ENCODE peak calls at places on chromosomes 16 and 17, in seven cellular contexts. N, J, A, B, O, I and E are unnamed samples.

GRCh38 chr17:75478508-75478907 is 22.1 kb downstream of the TMEM94 start:
- DNase-seq in N (no peak), J (peak), A (no peak), B (no peak), O (no peak), I (no peak), E (no peak)

GRCh38 chr16:79563919-79564318 is 36.6 kb downstream of the MAF start:
- DNase-seq in N (no peak), J (peak), A (no peak), B (no peak), O (no peak), I (no peak), E (no peak)

GRCh38 chr16:5905935-5906334 is 808.3 kb upstream of the EEF2KMT start:
- DNase-seq in N (no peak), J (no peak), A (no peak), B (no peak), O (no peak), I (no peak), E (peak)

GRCh38 chr17:49815761-49816281 is 27.3 kb downstream of the KAT7 start:
- DNase-seq in N (no peak), J (peak), A (no peak), B (no peak), O (no peak), I (no peak), E (peak)

GRCh38 chr16:72908362-72908838 is 139.5 kb downstream of the ZFHX3 start:
- DNase-seq in N (peak), J (no peak), A (peak), B (no peak), O (no peak), I (no peak), E (peak)

GRCh38 chr17:74601944-74602572 is 10.0 kb upstream of the CD300LD start:
- DNase-seq in N (no peak), J (peak), A (no peak), B (no peak), O (no peak), I (peak), E (peak)

GRCh38 chr16:82629441-82630027 is 2.8 kb downstream of the CDH13 start:
- DNase-seq in N (no peak), J (peak), A (no peak), B (peak), O (no peak), I (no peak), E (peak)

GRCh38 chr17:80053102-80053501 is 16.7 kb downstream of the CCDC40 start:
- DNase-seq in N (no peak), J (no peak), A (no peak), B (no peak), O (no peak), I (no peak), E (no peak)

GRCh38 chr17:59878624-59879023 is 14.1 kb downstream of the TUBD1 start:
- DNase-seq in N (no peak), J (no peak), A (no peak), B (no peak), O (no peak), I (no peak), E (no peak)

GRCh38 chr17:66240630-66241029 is 11.4 kb upstream of the APOH start:
- DNase-seq in N (no peak), J (no peak), A (no peak), B (no peak), O (no peak), I (no peak), E (peak)

GRCh38 chr16:66714659-66715307 is 18.2 kb upstream of the CMTM4 start:
- DNase-seq in N (no peak), J (no peak), A (no peak), B (no peak), O (no peak), I (no peak), E (peak)

GRCh38 chr17:79424471-79425185 is 186.2 kb downstream of the RBFOX3 start:
- DNase-seq in N (no peak), J (no peak), A (no peak), B (no peak), O (no peak), I (no peak), E (no peak)

GRCh38 chr17:10798332-10798749 is 5.6 kb downstream of the TMEM238L start:
- DNase-seq in N (no peak), J (no peak), A (no peak), B (no peak), O (no peak), I (no peak), E (no peak)

GRCh38 chr17:2181206-2181983 is 122.2 kb downstream of the SMG6 start:
- DNase-seq in N (peak), J (peak), A (peak), B (no peak), O (no peak), I (no peak), E (no peak)

GRCh38 chr17:40321502-40322416 is 12.8 kb downstream of the RARA start:
- DNase-seq in N (peak), J (no peak), A (peak), B (no peak), O (no peak), I (no peak), E (no peak)

GRCh38 chr16:86772671-86773338 is 194.5 kb downstream of the FOXL1 start:
- DNase-seq in N (peak), J (no peak), A (no peak), B (no peak), O (no peak), I (no peak), E (peak)

GRCh38 chr17:18932360-18933055 is 19.5 kb upstream of the SLC5A10 start:
- DNase-seq in N (no peak), J (no peak), A (no peak), B (no peak), O (peak), I (no peak), E (no peak)

GRCh38 chr17:57949649-57950048 is 5.6 kb downstream of the CUEDC1 start:
- DNase-seq in N (peak), J (no peak), A (peak), B (no peak), O (no peak), I (no peak), E (peak)

GRCh38 chr17:14245002-14245401 is 8.3 kb upstream of the CDRT15 start:
- DNase-seq in N (no peak), J (peak), A (no peak), B (no peak), O (no peak), I (no peak), E (no peak)

GRCh38 chr16:75188832-75189477 is 18.0 kb downstream of the CTRB2 start:
- DNase-seq in N (no peak), J (no peak), A (no peak), B (no peak), O (no peak), I (no peak), E (peak)

GRCh38 chr16:75048546-75048945 is 49.7 kb downstream of the ZNRF1 start:
- DNase-seq in N (no peak), J (no peak), A (no peak), B (no peak), O (no peak), I (no peak), E (no peak)

GRCh38 chr17:77604301-77605031 is 354.0 kb upstream of the TNRC6C start:
- DNase-seq in N (no peak), J (no peak), A (no peak), B (no peak), O (no peak), I (no peak), E (no peak)

GRCh38 chr17:34235389-34236028 is 19.6 kb upstream of the CCL2 start:
- DNase-seq in N (peak), J (no peak), A (peak), B (peak), O (no peak), I (no peak), E (no peak)

GRCh38 chr17:42121066-42121769 is at the start of gene KAT2A:
- DNase-seq in N (peak), J (peak), A (peak), B (peak), O (peak), I (no peak), E (peak)

GRCh38 chr17:6508519-6509294 is 47.6 kb downstream of the PITPNM3 start:
- DNase-seq in N (no peak), J (no peak), A (no peak), B (no peak), O (no peak), I (no peak), E (no peak)

GRCh38 chr17:27832851-27833250 is 32.5 kb upstream of the NOS2 start:
- DNase-seq in N (no peak), J (no peak), A (no peak), B (no peak), O (no peak), I (no peak), E (no peak)

GRCh38 chr17:15918661-15919259 is 26.2 kb upstream of the ADORA2B start:
- DNase-seq in N (no peak), J (no peak), A (no peak), B (no peak), O (no peak), I (no peak), E (no peak)

GRCh38 chr16:85611455-85612190 is 1.5 kb upstream of the GSE1 start:
- DNase-seq in N (peak), J (peak), A (peak), B (peak), O (peak), I (peak), E (peak)

GRCh38 chr17:65022751-65023421 is 33.7 kb downstream of the GNA13 start:
- DNase-seq in N (no peak), J (no peak), A (no peak), B (no peak), O (no peak), I (no peak), E (peak)

GRCh38 chr17:56715613-56716357 is 117.9 kb downstream of the C17orf67 start:
- DNase-seq in N (peak), J (peak), A (peak), B (peak), O (peak), I (peak), E (peak)

GRCh38 chr17:49201481-49201927 is 8.9 kb downstream of the GNGT2 start:
- DNase-seq in N (no peak), J (no peak), A (no peak), B (no peak), O (no peak), I (no peak), E (peak)

GRCh38 chr16:54847609-54848008 is 83.1 kb upstream of the IRX5 start:
- DNase-seq in N (no peak), J (no peak), A (no peak), B (no peak), O (no peak), I (no peak), E (no peak)

GRCh38 chr17:31841850-31842415 is 17.1 kb downstream of the COPRS start:
- DNase-seq in N (no peak), J (no peak), A (no peak), B (no peak), O (no peak), I (no peak), E (no peak)

GRCh38 chr17:31843382-31843780 is 15.7 kb downstream of the COPRS start:
- DNase-seq in N (no peak), J (no peak), A (no peak), B (no peak), O (no peak), I (no peak), E (no peak)

GRCh38 chr17:31838641-31839225 is 20.3 kb downstream of the COPRS start:
- DNase-seq in N (no peak), J (no peak), A (no peak), B (no peak), O (no peak), I (no peak), E (no peak)

GRCh38 chr17:31842416-31843381 is 16.3 kb downstream of the COPRS start:
- DNase-seq in N (peak), J (peak), A (peak), B (peak), O (peak), I (peak), E (peak)
- H3K4me3 ChIP-seq in N (peak), J (no peak), A (peak), B (no peak), O (peak), I (peak), E (peak)

DNA sequence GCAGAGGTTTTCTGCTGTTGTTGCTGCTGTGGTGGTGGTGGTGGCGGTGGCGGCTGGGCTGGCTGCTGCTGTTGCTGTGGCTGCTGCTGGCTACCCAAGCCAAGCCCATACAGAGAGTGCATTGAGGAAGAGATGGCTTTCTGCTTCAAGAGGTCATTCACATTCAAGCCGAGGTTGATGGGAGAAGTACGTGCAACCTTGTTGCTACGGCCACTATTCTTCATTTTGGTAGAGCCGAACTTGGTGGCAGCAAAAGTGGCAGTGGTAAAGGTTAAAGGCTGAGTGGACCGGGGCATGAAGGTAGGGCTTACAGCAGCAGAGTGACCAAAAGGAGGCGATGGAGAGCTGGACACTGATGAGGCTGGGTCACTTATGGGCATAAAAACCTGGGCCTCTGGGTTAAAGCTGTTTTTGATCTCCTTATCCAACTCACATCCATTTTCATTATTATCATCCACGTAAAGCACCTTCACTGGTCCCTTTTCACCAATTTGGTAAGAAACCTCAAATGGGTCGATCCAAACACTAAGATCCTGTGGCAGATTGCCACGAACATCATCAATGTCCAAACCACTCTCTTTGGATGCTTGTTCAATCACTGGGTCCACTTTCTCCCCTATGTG is 2.8 kb downstream of the TOB1 start:
- DNase-seq in N (no peak), J (peak), A (peak), B (no peak), O (no peak), I (no peak), E (peak)
- H3K4me3 ChIP-seq in N (peak), J (no peak), A (peak), B (peak), O (peak), I (peak), E (peak)

GRCh38 chr17:802901-803881 is 21.0 kb downstream of the MRM3 start:
- DNase-seq in N (peak), J (no peak), A (no peak), B (no peak), O (no peak), I (no peak), E (no peak)
- H3K4me3 ChIP-seq in N (no peak), J (no peak), A (no peak), B (no peak), O (no peak), I (no peak), E (no peak)

DNA sequence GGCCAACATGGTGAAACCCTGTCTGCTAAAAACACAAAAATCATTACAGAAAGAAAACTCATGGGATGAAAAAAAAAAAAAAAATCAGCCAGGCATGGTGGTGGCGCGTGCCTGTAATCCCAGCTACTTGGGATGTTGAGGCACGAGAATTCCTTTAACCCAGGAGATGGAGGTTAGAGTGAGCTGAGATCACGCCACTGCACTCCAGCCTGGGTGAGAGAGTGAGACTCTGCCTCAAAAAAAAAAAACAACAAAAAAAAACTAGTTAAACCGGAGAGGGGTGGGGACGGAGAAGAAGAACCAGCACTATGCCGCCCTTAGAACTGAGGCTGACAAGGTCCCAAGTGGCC is 7.4 kb upstream of the NOTUM start:
- DNase-seq in N (no peak), J (no peak), A (no peak), B (no peak), O (no peak), I (no peak), E (no peak)
- H3K4me3 ChIP-seq in N (peak), J (peak), A (peak), B (no peak), O (peak), I (peak), E (no peak)

GRCh38 chr17:38656959-38657823 is 17.6 kb downstream of the EPOP start:
- DNase-seq in N (no peak), J (no peak), A (no peak), B (no peak), O (no peak), I (no peak), E (no peak)
- H3K4me3 ChIP-seq in N (no peak), J (no peak), A (no peak), B (no peak), O (no peak), I (no peak), E (no peak)

DNA sequence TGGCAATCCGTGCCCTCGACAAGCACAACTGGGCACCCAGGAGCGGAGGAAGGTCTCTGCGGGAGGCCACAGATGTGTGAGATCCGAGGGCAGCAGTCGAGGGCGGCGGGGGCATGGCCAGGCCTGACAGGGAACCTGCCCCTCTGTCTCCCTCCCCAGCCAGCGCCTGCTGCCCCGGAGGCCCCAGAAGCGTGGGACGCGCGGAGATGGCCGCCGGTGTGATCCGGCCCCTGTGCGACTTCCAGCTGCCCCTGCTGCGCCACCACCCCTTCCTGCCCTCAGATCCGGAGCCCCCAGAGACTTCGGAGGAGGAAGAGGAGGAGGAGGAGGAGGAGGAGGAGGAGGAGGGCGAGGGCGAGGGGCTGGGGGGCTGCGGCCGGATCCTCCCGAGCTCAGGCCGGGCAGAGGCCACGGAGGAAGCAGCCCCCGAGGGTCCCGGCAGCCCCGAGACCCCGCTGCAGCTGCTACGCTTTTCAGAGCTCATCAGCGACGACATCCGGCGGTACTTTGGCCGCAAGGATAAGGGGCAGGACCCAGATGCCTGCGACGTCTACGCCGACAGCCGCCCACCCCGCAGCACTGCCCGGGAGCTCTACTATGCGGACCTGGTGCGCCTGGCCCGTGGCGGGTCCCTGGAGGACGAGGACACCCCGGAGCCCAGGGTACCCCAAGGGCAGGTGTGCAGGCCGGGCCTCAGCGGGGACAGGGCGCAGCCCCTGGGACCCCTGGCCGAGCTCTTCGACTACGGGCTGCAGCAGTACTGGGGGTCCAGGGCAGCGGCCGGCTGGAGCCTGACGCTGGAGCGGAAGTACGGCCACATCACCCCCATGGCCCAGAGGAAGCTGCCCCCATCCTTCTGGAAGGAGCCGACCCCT is 1.7 kb downstream of the PERCC1 start:
- DNase-seq in N (no peak), J (peak), A (no peak), B (no peak), O (peak), I (no peak), E (no peak)
- H3K4me3 ChIP-seq in N (peak), J (no peak), A (no peak), B (no peak), O (no peak), I (peak), E (no peak)

GRCh38 chr16:88404769-88405168 is 22.0 kb downstream of the ZNF469 start:
- DNase-seq in N (no peak), J (no peak), A (no peak), B (no peak), O (no peak), I (no peak), E (no peak)
- H3K4me3 ChIP-seq in N (no peak), J (no peak), A (no peak), B (no peak), O (no peak), I (no peak), E (no peak)

GRCh38 chr16:13697013-13697412 is 222.9 kb upstream of the ERCC4 start:
- DNase-seq in N (no peak), J (no peak), A (no peak), B (no peak), O (no peak), I (no peak), E (no peak)

GRCh38 chr16:13702614-13703013 is 217.3 kb upstream of the ERCC4 start:
- DNase-seq in N (no peak), J (no peak), A (no peak), B (no peak), O (no peak), I (peak), E (no peak)

GRCh38 chr16:13696017-13696416 is 223.9 kb upstream of the ERCC4 start:
- DNase-seq in N (no peak), J (no peak), A (no peak), B (no peak), O (no peak), I (no peak), E (no peak)

DNA sequence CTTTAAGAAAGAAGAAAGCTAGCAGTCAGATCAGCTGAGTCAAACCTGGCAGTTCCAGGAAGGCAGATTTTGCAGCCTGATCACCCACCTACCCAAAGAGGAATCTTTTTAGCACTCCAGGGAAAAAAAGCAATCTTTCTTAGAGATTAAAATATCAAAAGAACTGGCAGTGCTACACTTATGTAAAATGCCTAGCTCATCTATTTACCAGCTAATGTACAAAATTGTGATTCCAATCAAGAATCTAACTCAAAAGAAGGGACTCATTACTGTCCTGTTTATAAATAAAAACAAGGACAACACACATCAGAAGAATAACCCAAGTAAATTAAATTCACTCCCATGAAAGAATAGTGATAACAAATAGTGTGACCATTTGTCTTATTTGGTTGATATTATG is 222.4 kb upstream of the ERCC4 start:
- DNase-seq in N (no peak), J (no peak), A (no peak), B (no peak), O (no peak), I (no peak), E (no peak)
- H3K4me3 ChIP-seq in N (no peak), J (no peak), A (no peak), B (no peak), O (no peak), I (no peak), E (no peak)